ENCODE peak calls at places on chromosome 21, in nine cellular contexts. V is PC-3, O is astrocyte, T is MM.1S, X is HCT116, Z is mesenchymal stem cell, U is K562, E is A549, D is Karpas-422. N is an unnamed sample.

GRCh38 chr21:38503588-38503987 is 5.3 kb upstream of the ERG start:
- DNase-seq in V (no peak), O (peak), T (no peak), X (no peak), Z (peak), U (no peak), E (no peak), D (no peak), N (no peak)

GRCh38 chr21:21045538-21045937 is 47.3 kb downstream of the NCAM2 start:
- DNase-seq in V (no peak), O (peak), T (no peak), X (no peak), Z (no peak), U (no peak), E (no peak), D (no peak), N (no peak)

GRCh38 chr21:45393021-45393420 is 11.9 kb upstream of the COL18A1 start:
- DNase-seq in V (no peak), O (no peak), T (no peak), X (no peak), Z (no peak), U (no peak), E (no peak), D (no peak), N (no peak)

GRCh38 chr21:37207441-37208009 is 59.6 kb downstream of the VPS26C start:
- DNase-seq in V (peak), O (peak), T (peak), X (peak), Z (no peak), U (no peak), E (no peak), D (peak), N (no peak)

GRCh38 chr21:28220670-28221069 is 772.0 kb downstream of the LTN1 start:
- DNase-seq in V (no peak), O (peak), T (no peak), X (no peak), Z (no peak), U (no peak), E (no peak), D (no peak), N (no peak)

GRCh38 chr21:45278156-45278911 is 9.4 kb downstream of the POFUT2 start:
- DNase-seq in V (no peak), O (no peak), T (no peak), X (no peak), Z (no peak), U (no peak), E (no peak), D (no peak), N (no peak)

GRCh38 chr21:41024341-41025056 is 143.5 kb upstream of the BACE2 start:
- DNase-seq in V (no peak), O (no peak), T (peak), X (no peak), Z (no peak), U (no peak), E (no peak), D (no peak), N (peak)

GRCh38 chr21:39667353-39667891 is 54.7 kb downstream of the B3GALT5 start:
- DNase-seq in V (no peak), O (no peak), T (no peak), X (no peak), Z (no peak), U (no peak), E (no peak), D (no peak), N (no peak)

GRCh38 chr21:29360799-29361765 is 62.4 kb downstream of the BACH1 start:
- DNase-seq in V (peak), O (no peak), T (no peak), X (no peak), Z (no peak), U (no peak), E (peak), D (peak), N (peak)

GRCh38 chr21:43814215-43815106 is 25.1 kb downstream of the RRP1 start:
- DNase-seq in V (no peak), O (no peak), T (no peak), X (no peak), Z (no peak), U (no peak), E (no peak), D (peak), N (peak)

GRCh38 chr21:37257967-37258877 is 8.9 kb downstream of the VPS26C start:
- DNase-seq in V (peak), O (peak), T (no peak), X (no peak), Z (peak), U (no peak), E (peak), D (peak), N (peak)

GRCh38 chr21:43851593-43851992 is 13.4 kb upstream of the AGPAT3 start:
- DNase-seq in V (no peak), O (no peak), T (no peak), X (no peak), Z (no peak), U (no peak), E (no peak), D (no peak), N (no peak)

GRCh38 chr21:37449302-37449937 is 82.8 kb downstream of the DYRK1A start:
- DNase-seq in V (no peak), O (no peak), T (no peak), X (no peak), Z (no peak), U (no peak), E (no peak), D (no peak), N (no peak)

GRCh38 chr21:25283720-25284119 is 323.6 kb downstream of the MRPL39 start:
- DNase-seq in V (peak), O (peak), T (peak), X (no peak), Z (no peak), U (no peak), E (peak), D (peak), N (peak)

GRCh38 chr21:37452222-37452621 is 85.6 kb downstream of the DYRK1A start:
- DNase-seq in V (no peak), O (peak), T (no peak), X (no peak), Z (peak), U (no peak), E (no peak), D (no peak), N (peak)

GRCh38 chr21:27365394-27365793 is 398.5 kb upstream of the ADAMTS5 start:
- DNase-seq in V (peak), O (peak), T (no peak), X (no peak), Z (no peak), U (no peak), E (no peak), D (no peak), N (no peak)

GRCh38 chr21:38170283-38170682 is 86.5 kb upstream of the KCNJ15 start:
- DNase-seq in V (peak), O (no peak), T (peak), X (no peak), Z (peak), U (no peak), E (peak), D (peak), N (peak)

GRCh38 chr21:27393726-27394125 is 426.8 kb upstream of the ADAMTS5 start:
- DNase-seq in V (peak), O (no peak), T (no peak), X (no peak), Z (no peak), U (no peak), E (no peak), D (no peak), N (no peak)

GRCh38 chr21:37367301-37367757 is 756 bp downstream of the DYRK1A start:
- DNase-seq in V (no peak), O (no peak), T (peak), X (no peak), Z (no peak), U (no peak), E (no peak), D (no peak), N (no peak)

DNA sequence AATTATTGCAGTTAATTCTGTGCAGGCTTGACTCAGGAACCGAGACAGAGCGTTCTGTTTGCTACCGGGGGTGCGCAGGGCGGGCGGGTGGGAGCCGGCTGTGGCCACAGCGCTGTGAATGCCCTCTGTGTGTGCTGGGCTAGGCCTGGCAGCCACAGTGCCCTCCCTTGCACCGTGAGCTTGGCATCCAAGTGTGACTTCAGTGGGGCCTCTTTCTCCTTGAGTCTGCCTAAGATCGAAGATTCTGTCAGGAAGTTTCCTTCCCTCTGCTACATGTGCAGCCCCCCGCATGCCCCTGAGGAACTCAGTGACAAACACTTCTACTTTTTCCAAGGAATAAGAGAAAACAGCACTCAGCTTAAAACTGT is 19.8 kb upstream of the KCNE2 start:
- DNase-seq in V (no peak), O (no peak), T (no peak), X (no peak), Z (no peak), U (no peak), E (no peak), D (no peak), N (no peak)
- H3K4me3 ChIP-seq in V (no peak), O (no peak), T (no peak), X (no peak), Z (no peak), U (no peak), E (no peak), D (no peak), N (no peak)

GRCh38 chr21:32136546-32136945 is 142.3 kb downstream of the MIS18A start:
- DNase-seq in V (no peak), O (no peak), T (no peak), X (no peak), Z (no peak), U (no peak), E (no peak), D (no peak), N (no peak)
- H3K4me2 ChIP-seq in V (no peak), O (peak), T (peak), X (no peak), Z (no peak), U (no peak), E (no peak), D (no peak), N (no peak)

GRCh38 chr21:42252778-42253340 is 33.9 kb downstream of the ABCG1 start:
- DNase-seq in V (no peak), O (no peak), T (no peak), X (no peak), Z (no peak), U (no peak), E (no peak), D (no peak), N (no peak)

GRCh38 chr21:42251654-42252053 is 32.7 kb downstream of the ABCG1 start:
- DNase-seq in V (no peak), O (no peak), T (no peak), X (no peak), Z (no peak), U (no peak), E (no peak), D (no peak), N (no peak)

GRCh38 chr21:42252267-42252666 is 33.3 kb downstream of the ABCG1 start:
- DNase-seq in V (no peak), O (no peak), T (no peak), X (no peak), Z (no peak), U (no peak), E (no peak), D (no peak), N (no peak)

GRCh38 chr21:42248783-42249597 is 30.1 kb downstream of the ABCG1 start:
- DNase-seq in V (no peak), O (no peak), T (peak), X (no peak), Z (no peak), U (no peak), E (no peak), D (peak), N (no peak)

GRCh38 chr21:42250422-42251403 is 31.8 kb downstream of the ABCG1 start:
- DNase-seq in V (no peak), O (no peak), T (no peak), X (no peak), Z (no peak), U (no peak), E (no peak), D (no peak), N (no peak)
- H3K27ac ChIP-seq in V (no peak), O (no peak), T (no peak), X (no peak), Z (no peak), U (no peak), E (no peak), D (no peak), N (no peak)

GRCh38 chr21:42654179-42654912 is 925 bp downstream of the PDE9A start:
- DNase-seq in V (no peak), O (no peak), T (no peak), X (no peak), Z (peak), U (no peak), E (peak), D (no peak), N (peak)

GRCh38 chr21:42654913-42655796 is 1.7 kb downstream of the PDE9A start:
- DNase-seq in V (no peak), O (no peak), T (no peak), X (no peak), Z (peak), U (no peak), E (no peak), D (peak), N (no peak)

GRCh38 chr21:42657676-42658319 is 4.4 kb downstream of the PDE9A start:
- DNase-seq in V (no peak), O (no peak), T (no peak), X (no peak), Z (no peak), U (no peak), E (no peak), D (no peak), N (no peak)

GRCh38 chr21:42656872-42657271 is 3.5 kb downstream of the PDE9A start:
- DNase-seq in V (no peak), O (no peak), T (no peak), X (no peak), Z (no peak), U (no peak), E (no peak), D (no peak), N (no peak)

GRCh38 chr21:42655797-42656770 is 2.7 kb downstream of the PDE9A start:
- DNase-seq in V (peak), O (no peak), T (no peak), X (no peak), Z (no peak), U (no peak), E (no peak), D (no peak), N (peak)
- H3K4me3 ChIP-seq in V (peak), O (no peak), T (no peak), X (no peak), Z (no peak), U (no peak), E (no peak), D (no peak), N (no peak)

GRCh38 chr21:35154788-35155187 is 105.7 kb upstream of the RUNX1 start:
- DNase-seq in V (no peak), O (no peak), T (no peak), X (no peak), Z (no peak), U (peak), E (no peak), D (no peak), N (no peak)

GRCh38 chr21:35164380-35164779 is 115.3 kb upstream of the RUNX1 start:
- DNase-seq in V (no peak), O (no peak), T (no peak), X (no peak), Z (no peak), U (no peak), E (no peak), D (no peak), N (no peak)

GRCh38 chr21:35163381-35163780 is 114.3 kb upstream of the RUNX1 start:
- DNase-seq in V (peak), O (peak), T (no peak), X (no peak), Z (no peak), U (no peak), E (no peak), D (no peak), N (no peak)

GRCh38 chr21:35156293-35156976 is 107.3 kb upstream of the RUNX1 start:
- DNase-seq in V (no peak), O (no peak), T (no peak), X (no peak), Z (no peak), U (no peak), E (peak), D (no peak), N (no peak)

DNA sequence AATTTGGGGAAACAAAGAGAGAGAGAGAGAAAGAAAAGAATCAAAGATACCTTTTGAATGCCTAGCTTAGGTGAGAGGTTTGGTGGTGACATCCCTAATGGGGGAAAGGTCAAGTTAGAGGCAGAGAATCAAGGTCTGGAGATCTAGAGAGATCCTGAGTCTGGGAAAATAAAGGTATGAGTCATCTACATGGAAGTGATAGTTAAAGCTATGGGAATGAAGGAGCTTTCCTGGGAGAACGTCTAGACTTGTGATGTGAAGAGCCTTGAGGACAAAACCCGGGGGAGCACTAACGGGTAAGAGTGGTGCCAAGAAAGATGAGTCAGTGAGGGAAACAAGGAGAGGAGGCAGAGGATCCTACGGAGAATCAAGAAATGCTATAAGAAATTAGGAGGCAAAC is 110.8 kb upstream of the RUNX1 start:
- DNase-seq in V (peak), O (peak), T (no peak), X (no peak), Z (peak), U (no peak), E (peak), D (no peak), N (no peak)
- H3K4me2 ChIP-seq in V (no peak), O (peak), T (no peak), X (no peak), Z (no peak), U (no peak), E (no peak), D (no peak), N (no peak)

GRCh38 chr21:15066231-15066577 is 1.4 kb upstream of the NRIP1 start:
- DNase-seq in V (peak), O (no peak), T (no peak), X (no peak), Z (no peak), U (no peak), E (no peak), D (no peak), N (no peak)

GRCh38 chr21:15065381-15066230 is 806 bp upstream of the NRIP1 start:
- DNase-seq in V (peak), O (peak), T (peak), X (no peak), Z (peak), U (peak), E (peak), D (no peak), N (peak)

GRCh38 chr21:15076730-15077129 is 11.9 kb upstream of the NRIP1 start:
- DNase-seq in V (no peak), O (no peak), T (no peak), X (no peak), Z (no peak), U (no peak), E (no peak), D (no peak), N (no peak)

DNA sequence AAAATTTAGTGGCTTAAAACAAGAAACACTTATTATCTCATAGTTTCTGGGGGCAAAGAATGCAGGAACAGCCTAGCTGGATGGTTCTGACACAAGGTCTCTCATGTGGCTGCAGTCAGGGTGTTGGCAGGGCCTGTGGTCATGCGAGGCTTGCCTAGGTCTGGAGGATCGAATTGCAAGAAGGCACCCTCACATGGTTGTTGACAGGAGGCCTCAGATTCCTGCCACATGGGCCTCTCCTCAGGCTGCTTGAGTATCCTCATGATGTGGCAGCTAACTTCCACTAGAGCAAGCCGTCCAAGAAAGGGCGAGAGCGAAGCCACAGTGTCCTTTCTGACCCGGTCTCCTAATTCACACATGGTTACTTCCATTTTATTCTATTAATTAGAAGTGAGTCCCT is 6.2 kb upstream of the NRIP1 start:
- DNase-seq in V (no peak), O (no peak), T (no peak), X (no peak), Z (no peak), U (no peak), E (no peak), D (no peak), N (peak)
- H3K27ac ChIP-seq in V (no peak), O (no peak), T (no peak), X (no peak), Z (no peak), U (no peak), E (no peak), D (no peak), N (no peak)

DNA sequence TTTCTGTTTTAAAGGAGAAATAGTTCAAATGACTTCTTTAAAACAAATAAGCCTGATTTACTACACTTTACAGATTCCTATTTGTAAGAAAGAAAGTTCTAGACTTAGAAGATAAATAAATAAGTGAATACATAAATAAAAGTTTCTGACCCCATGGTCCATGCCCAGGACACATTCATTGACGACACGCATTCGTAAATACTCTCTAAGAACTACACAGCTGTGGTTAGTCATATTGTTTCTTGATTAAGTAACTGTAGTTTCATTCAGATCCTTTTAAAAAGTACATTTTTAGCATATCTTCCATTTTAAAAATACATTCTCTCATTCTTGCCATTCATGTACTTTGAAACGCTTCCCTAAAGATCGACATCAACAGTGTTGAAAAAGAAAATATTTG is 497.4 kb downstream of the SETD4 start:
- DNase-seq in V (no peak), O (no peak), T (no peak), X (no peak), Z (peak), U (no peak), E (no peak), D (no peak), N (no peak)
- H3K4me3 ChIP-seq in V (no peak), O (no peak), T (no peak), X (no peak), Z (no peak), U (no peak), E (no peak), D (no peak), N (no peak)

DNA sequence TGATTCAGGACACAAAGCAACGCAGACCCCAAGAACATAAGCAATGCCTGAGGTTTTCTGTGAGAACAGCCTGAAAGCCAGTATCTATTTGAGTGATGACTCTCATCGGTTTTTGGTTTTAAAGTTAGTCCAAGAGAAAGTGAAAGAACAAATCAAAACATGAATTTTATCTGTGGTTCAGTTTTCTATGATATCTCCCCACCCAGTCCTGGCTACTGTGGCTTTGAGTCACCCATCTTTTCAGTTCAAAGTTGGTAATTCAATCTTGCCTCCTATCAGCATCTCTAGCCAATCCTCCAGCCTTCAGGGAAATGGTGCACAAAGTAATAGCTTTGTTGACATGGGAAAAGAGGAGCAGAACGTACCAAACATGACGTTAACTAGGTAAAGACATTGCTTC is 40.5 kb upstream of the KRTAP19-8 start:
- DNase-seq in V (no peak), O (peak), T (no peak), X (no peak), Z (no peak), U (no peak), E (no peak), D (no peak), N (no peak)
- H3K4me2 ChIP-seq in V (no peak), O (no peak), T (no peak), X (no peak), Z (no peak), U (no peak), E (no peak), D (no peak), N (no peak)

N was measured in mesendoderm.